ENCODE peak calls at places on chromosomes 5 and 9, in four cellular contexts. One of them, this sample, is unnamed.

GRCh38 chr9:127074561-127075548 is 47.6 kb downstream of the ANGPTL2 start:
- DNase-seq in suprapubic skin: no peak
- DNase-seq in CD4-positive, CD25-positive, alpha-beta regulatory T cell: no peak
- DNase-seq in hepatocyte: no peak
- DNase-seq in this sample: no peak

GRCh38 chr9:35277171-35277520 is 115.3 kb downstream of the UNC13B start:
- DNase-seq in suprapubic skin: no peak
- DNase-seq in CD4-positive, CD25-positive, alpha-beta regulatory T cell: no peak
- DNase-seq in hepatocyte: no peak
- DNase-seq in this sample: no peak

GRCh38 chr5:115842089-115842881 is 550 bp downstream of the AP3S1 start:
- DNase-seq in suprapubic skin: no peak
- DNase-seq in CD4-positive, CD25-positive, alpha-beta regulatory T cell: peak
- DNase-seq in hepatocyte: peak
- DNase-seq in this sample: no peak

GRCh38 chr5:134948929-134949328 is 18.8 kb upstream of the CATSPER3 start:
- DNase-seq in suprapubic skin: no peak
- DNase-seq in CD4-positive, CD25-positive, alpha-beta regulatory T cell: no peak
- DNase-seq in hepatocyte: no peak
- DNase-seq in this sample: no peak

GRCh38 chr5:93048858-93049257 is 532.2 kb downstream of the NR2F1-AS1 start:
- DNase-seq in suprapubic skin: no peak
- DNase-seq in CD4-positive, CD25-positive, alpha-beta regulatory T cell: no peak
- DNase-seq in hepatocyte: no peak
- DNase-seq in this sample: no peak

GRCh38 chr9:79224672-79225433 is 346.9 kb upstream of the TLE4 start:
- DNase-seq in suprapubic skin: no peak
- DNase-seq in CD4-positive, CD25-positive, alpha-beta regulatory T cell: no peak
- DNase-seq in hepatocyte: peak
- DNase-seq in this sample: no peak

GRCh38 chr5:146825033-146825432 is 53.5 kb downstream of the PPP2R2B start:
- DNase-seq in suprapubic skin: no peak
- DNase-seq in CD4-positive, CD25-positive, alpha-beta regulatory T cell: no peak
- DNase-seq in hepatocyte: peak
- DNase-seq in this sample: no peak

GRCh38 chr5:151780348-151780747 is 8.6 kb downstream of the G3BP1 start:
- DNase-seq in suprapubic skin: no peak
- DNase-seq in CD4-positive, CD25-positive, alpha-beta regulatory T cell: no peak
- DNase-seq in hepatocyte: no peak
- DNase-seq in this sample: no peak

GRCh38 chr5:177498013-177498847 is 826 bp upstream of the PDLIM7 start:
- DNase-seq in suprapubic skin: no peak
- DNase-seq in CD4-positive, CD25-positive, alpha-beta regulatory T cell: peak
- DNase-seq in hepatocyte: peak
- DNase-seq in this sample: no peak

GRCh38 chr9:36840895-36841536 is 193.1 kb downstream of the PAX5 start:
- DNase-seq in suprapubic skin: no peak
- DNase-seq in CD4-positive, CD25-positive, alpha-beta regulatory T cell: no peak
- DNase-seq in hepatocyte: no peak
- DNase-seq in this sample: no peak

GRCh38 chr5:102853680-102854079 is 98.6 kb downstream of the PAM start:
- DNase-seq in suprapubic skin: no peak
- DNase-seq in CD4-positive, CD25-positive, alpha-beta regulatory T cell: no peak
- DNase-seq in hepatocyte: no peak
- DNase-seq in this sample: no peak

GRCh38 chr5:140228364-140228837 is 53.4 kb downstream of the CYSTM1 start:
- DNase-seq in suprapubic skin: no peak
- DNase-seq in CD4-positive, CD25-positive, alpha-beta regulatory T cell: no peak
- DNase-seq in hepatocyte: no peak
- DNase-seq in this sample: no peak

GRCh38 chr5:2899311-2899710 is 147.8 kb upstream of the IRX2 start:
- DNase-seq in suprapubic skin: peak
- DNase-seq in CD4-positive, CD25-positive, alpha-beta regulatory T cell: no peak
- DNase-seq in hepatocyte: no peak
- DNase-seq in this sample: peak

GRCh38 chr5:104111622-104112021 is 549.0 kb upstream of the NUDT12 start:
- DNase-seq in suprapubic skin: no peak
- DNase-seq in CD4-positive, CD25-positive, alpha-beta regulatory T cell: no peak
- DNase-seq in hepatocyte: no peak
- DNase-seq in this sample: no peak

GRCh38 chr9:105354448-105354847 is 93.4 kb upstream of the FSD1L start:
- DNase-seq in suprapubic skin: no peak
- DNase-seq in CD4-positive, CD25-positive, alpha-beta regulatory T cell: no peak
- DNase-seq in hepatocyte: no peak
- DNase-seq in this sample: no peak

GRCh38 chr5:115532517-115532916 is 12.1 kb downstream of the FEM1C start:
- DNase-seq in suprapubic skin: no peak
- DNase-seq in CD4-positive, CD25-positive, alpha-beta regulatory T cell: no peak
- DNase-seq in hepatocyte: no peak
- DNase-seq in this sample: no peak

GRCh38 chr9:72140582-72140981 is 8.7 kb upstream of the GDA start:
- DNase-seq in suprapubic skin: no peak
- DNase-seq in CD4-positive, CD25-positive, alpha-beta regulatory T cell: no peak
- DNase-seq in hepatocyte: no peak
- DNase-seq in this sample: no peak

GRCh38 chr9:132991351-132992300 is 13.1 kb downstream of the GFI1B start:
- DNase-seq in suprapubic skin: no peak
- DNase-seq in CD4-positive, CD25-positive, alpha-beta regulatory T cell: no peak
- DNase-seq in hepatocyte: no peak
- DNase-seq in this sample: no peak

GRCh38 chr5:150604894-150605440 is 35.5 kb upstream of the SYNPO start:
- DNase-seq in suprapubic skin: no peak
- DNase-seq in CD4-positive, CD25-positive, alpha-beta regulatory T cell: no peak
- DNase-seq in hepatocyte: no peak
- DNase-seq in this sample: no peak

GRCh38 chr5:34736445-34737119 is 80.5 kb downstream of the RAI14 start:
- DNase-seq in suprapubic skin: no peak
- DNase-seq in CD4-positive, CD25-positive, alpha-beta regulatory T cell: no peak
- DNase-seq in hepatocyte: no peak
- DNase-seq in this sample: no peak

GRCh38 chr5:149421834-149422233 is 42.7 kb upstream of the IL17B start:
- DNase-seq in suprapubic skin: no peak
- DNase-seq in CD4-positive, CD25-positive, alpha-beta regulatory T cell: no peak
- DNase-seq in hepatocyte: peak
- DNase-seq in this sample: no peak

GRCh38 chr9:136093995-136094881 is 851 bp downstream of the NACC2 start:
- DNase-seq in suprapubic skin: peak
- DNase-seq in CD4-positive, CD25-positive, alpha-beta regulatory T cell: peak
- DNase-seq in hepatocyte: peak
- DNase-seq in this sample: peak

GRCh38 chr5:40991168-40991980 is 79.8 kb downstream of the MROH2B start:
- DNase-seq in suprapubic skin: no peak
- DNase-seq in CD4-positive, CD25-positive, alpha-beta regulatory T cell: no peak
- DNase-seq in hepatocyte: peak
- DNase-seq in this sample: peak

GRCh38 chr9:31639444-31639843 is 745.0 kb upstream of the ACO1 start:
- DNase-seq in suprapubic skin: no peak
- DNase-seq in CD4-positive, CD25-positive, alpha-beta regulatory T cell: no peak
- DNase-seq in hepatocyte: no peak
- DNase-seq in this sample: no peak

GRCh38 chr5:98975682-98976407 is 47.0 kb upstream of the CHD1 start:
- DNase-seq in suprapubic skin: no peak
- DNase-seq in CD4-positive, CD25-positive, alpha-beta regulatory T cell: no peak
- DNase-seq in hepatocyte: no peak
- DNase-seq in this sample: no peak

GRCh38 chr5:69414885-69415583 is at the start of gene MARVELD2:
- DNase-seq in suprapubic skin: peak
- DNase-seq in CD4-positive, CD25-positive, alpha-beta regulatory T cell: peak
- DNase-seq in hepatocyte: peak
- DNase-seq in this sample: no peak
- H3K4me3 ChIP-seq in suprapubic skin: peak
- H3K4me3 ChIP-seq in CD4-positive, CD25-positive, alpha-beta regulatory T cell: peak
- H3K4me3 ChIP-seq in hepatocyte: peak
- H3K4me3 ChIP-seq in this sample: peak

GRCh38 chr9:117860849-117861248 is 156.6 kb downstream of the TLR4 start:
- DNase-seq in suprapubic skin: no peak
- DNase-seq in CD4-positive, CD25-positive, alpha-beta regulatory T cell: no peak
- DNase-seq in hepatocyte: no peak
- DNase-seq in this sample: no peak
- H3K27ac ChIP-seq in suprapubic skin: no peak
- H3K27ac ChIP-seq in CD4-positive, CD25-positive, alpha-beta regulatory T cell: no peak
- H3K27ac ChIP-seq in hepatocyte: no peak
- H3K27ac ChIP-seq in this sample: no peak

DNA sequence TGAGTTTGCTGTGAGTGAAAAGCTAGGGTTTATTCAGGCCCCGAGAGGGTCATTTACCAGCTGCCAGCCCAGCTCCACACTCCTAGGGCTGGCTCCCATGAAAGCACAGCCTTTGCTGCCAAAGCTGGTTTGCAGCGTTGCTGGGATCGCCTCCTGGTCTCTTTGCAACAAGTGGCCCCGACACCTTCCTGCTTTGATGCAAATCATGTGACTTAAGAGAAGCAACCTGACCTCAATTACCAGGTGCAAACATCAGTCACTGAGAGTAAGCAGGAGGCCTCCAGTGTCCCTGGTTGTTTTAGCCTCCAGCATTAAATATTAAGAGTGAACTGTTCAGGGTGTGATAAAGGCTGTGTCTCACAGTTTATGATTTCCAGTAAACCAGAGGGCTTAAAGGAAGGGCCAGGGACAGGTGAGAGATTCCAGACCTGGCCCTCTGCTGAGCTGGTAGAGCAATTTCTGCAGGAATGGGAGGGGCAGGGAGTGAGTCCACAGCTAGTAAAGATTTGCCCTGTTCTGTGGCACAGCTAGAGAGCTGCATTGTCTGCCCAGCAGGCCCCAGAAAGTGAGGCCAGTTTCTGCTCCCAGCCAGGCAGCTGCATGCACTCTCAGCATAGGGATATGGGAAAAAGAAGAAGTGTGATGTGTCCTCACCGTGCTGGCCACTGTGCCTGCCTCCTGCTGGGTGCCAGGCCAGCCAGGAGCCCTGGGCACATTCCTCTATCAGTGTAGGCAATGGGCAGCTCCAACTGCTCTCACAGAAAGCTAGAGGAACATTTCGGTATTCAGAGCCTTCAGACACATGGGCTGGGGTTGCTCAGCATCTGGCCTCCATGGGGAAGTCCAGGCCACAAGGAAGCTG is 58.0 kb downstream of the SLC22A5 start:
- DNase-seq in suprapubic skin: no peak
- DNase-seq in CD4-positive, CD25-positive, alpha-beta regulatory T cell: peak
- DNase-seq in hepatocyte: peak
- DNase-seq in this sample: no peak
- H3K4me3 ChIP-seq in suprapubic skin: no peak
- H3K4me3 ChIP-seq in CD4-positive, CD25-positive, alpha-beta regulatory T cell: peak
- H3K4me3 ChIP-seq in hepatocyte: no peak
- H3K4me3 ChIP-seq in this sample: no peak

GRCh38 chr5:68195137-68195536 is 20.4 kb upstream of the PIK3R1 start:
- DNase-seq in suprapubic skin: no peak
- DNase-seq in CD4-positive, CD25-positive, alpha-beta regulatory T cell: no peak
- DNase-seq in hepatocyte: no peak
- DNase-seq in this sample: no peak

GRCh38 chr5:68189613-68190012 is 25.9 kb upstream of the PIK3R1 start:
- DNase-seq in suprapubic skin: no peak
- DNase-seq in CD4-positive, CD25-positive, alpha-beta regulatory T cell: no peak
- DNase-seq in hepatocyte: no peak
- DNase-seq in this sample: no peak

GRCh38 chr5:68194405-68194804 is 21.2 kb upstream of the PIK3R1 start:
- DNase-seq in suprapubic skin: no peak
- DNase-seq in CD4-positive, CD25-positive, alpha-beta regulatory T cell: no peak
- DNase-seq in hepatocyte: no peak
- DNase-seq in this sample: no peak

GRCh38 chr5:68193481-68194036 is 22.0 kb upstream of the PIK3R1 start:
- DNase-seq in suprapubic skin: no peak
- DNase-seq in CD4-positive, CD25-positive, alpha-beta regulatory T cell: no peak
- DNase-seq in hepatocyte: no peak
- DNase-seq in this sample: no peak

DNA sequence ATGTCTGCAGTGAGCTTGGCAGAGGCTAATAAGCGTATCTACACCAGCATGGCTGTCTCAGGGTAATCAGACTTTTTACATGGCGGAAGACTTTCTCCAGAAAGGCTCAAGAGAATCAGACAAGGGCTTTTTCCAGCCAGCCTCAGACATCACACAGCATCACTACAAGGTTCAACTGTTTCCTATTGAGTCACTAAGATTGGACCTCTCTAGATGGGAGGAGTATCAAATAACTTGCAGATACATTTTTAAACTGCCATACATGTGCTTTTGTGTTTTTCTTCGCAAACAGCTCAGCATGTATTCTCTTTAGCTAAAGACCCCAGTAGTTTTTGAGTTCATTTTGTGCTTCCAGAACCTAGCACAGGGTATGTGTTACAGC is 22.9 kb upstream of the PIK3R1 start:
- DNase-seq in suprapubic skin: no peak
- DNase-seq in CD4-positive, CD25-positive, alpha-beta regulatory T cell: no peak
- DNase-seq in hepatocyte: no peak
- DNase-seq in this sample: no peak
- H3K27ac ChIP-seq in suprapubic skin: no peak
- H3K27ac ChIP-seq in CD4-positive, CD25-positive, alpha-beta regulatory T cell: no peak
- H3K27ac ChIP-seq in hepatocyte: peak
- H3K27ac ChIP-seq in this sample: peak

GRCh38 chr9:121156263-121156731 is 45.4 kb downstream of the RAB14 start:
- DNase-seq in suprapubic skin: no peak
- DNase-seq in CD4-positive, CD25-positive, alpha-beta regulatory T cell: no peak
- DNase-seq in hepatocyte: no peak
- DNase-seq in this sample: no peak
- H3K4me3 ChIP-seq in suprapubic skin: no peak
- H3K4me3 ChIP-seq in CD4-positive, CD25-positive, alpha-beta regulatory T cell: peak
- H3K4me3 ChIP-seq in hepatocyte: no peak
- H3K4me3 ChIP-seq in this sample: no peak

GRCh38 chr5:64838376-64838775 is 69.6 kb downstream of the CWC27 start:
- DNase-seq in suprapubic skin: no peak
- DNase-seq in CD4-positive, CD25-positive, alpha-beta regulatory T cell: no peak
- DNase-seq in hepatocyte: no peak
- DNase-seq in this sample: no peak

GRCh38 chr5:64835266-64835665 is 66.5 kb downstream of the CWC27 start:
- DNase-seq in suprapubic skin: no peak
- DNase-seq in CD4-positive, CD25-positive, alpha-beta regulatory T cell: no peak
- DNase-seq in hepatocyte: no peak
- DNase-seq in this sample: no peak

GRCh38 chr5:64834611-64835010 is 65.9 kb downstream of the CWC27 start:
- DNase-seq in suprapubic skin: no peak
- DNase-seq in CD4-positive, CD25-positive, alpha-beta regulatory T cell: no peak
- DNase-seq in hepatocyte: no peak
- DNase-seq in this sample: no peak

GRCh38 chr5:64836786-64837185 is 68.1 kb downstream of the CWC27 start:
- DNase-seq in suprapubic skin: no peak
- DNase-seq in CD4-positive, CD25-positive, alpha-beta regulatory T cell: no peak
- DNase-seq in hepatocyte: no peak
- DNase-seq in this sample: no peak

GRCh38 chr5:64836190-64836750 is 67.5 kb downstream of the CWC27 start:
- DNase-seq in suprapubic skin: no peak
- DNase-seq in CD4-positive, CD25-positive, alpha-beta regulatory T cell: no peak
- DNase-seq in hepatocyte: no peak
- DNase-seq in this sample: no peak
- H3K27ac ChIP-seq in suprapubic skin: no peak
- H3K27ac ChIP-seq in CD4-positive, CD25-positive, alpha-beta regulatory T cell: no peak
- H3K27ac ChIP-seq in hepatocyte: no peak
- H3K27ac ChIP-seq in this sample: no peak